ENCODE peak calls at places on chromosomes 11 and 22, in seven cellular contexts. V is activated CD4-positive, alpha-beta T cell treated with anti-CD3 and anti-CD28 coated beads, Interleukin-2, amount 50 U/mL, for 4 hours; H is HFFc6; O is neural crest cell; U is EH; G is AG09319; L is NCI-H345. F is an unnamed sample.

GRCh38 chr11:19953909-19954308 is 206.4 kb downstream of the DBX1 start:
- DNase-seq in V (no peak), H (peak; percentile 87), O (no peak), U (peak; percentile 87), G (no peak), L (no peak), F (peak; percentile 22)

GRCh38 chr11:35458846-35459245 is 39.5 kb upstream of the SLC1A2 start:
- DNase-seq in V (no peak), H (no peak), O (no peak), U (peak; percentile 73), G (no peak), L (no peak), F (no peak)

GRCh38 chr11:113394919-113395318 is 7.3 kb downstream of the ANKK1 start:
- DNase-seq in V (no peak), H (no peak), O (no peak), U (no peak), G (no peak), L (no peak), F (no peak)

GRCh38 chr11:117875397-117876048 is 935 bp downstream of the FXYD6 start:
- DNase-seq in V (peak; percentile 15), H (no peak), O (no peak), U (no peak), G (no peak), L (peak; percentile 55), F (peak; percentile 91)

GRCh38 chr11:116986521-116987105 is 111.6 kb downstream of the SIK3 start:
- DNase-seq in V (no peak), H (peak; percentile 86), O (no peak), U (peak; percentile 88), G (peak; percentile 30), L (no peak), F (peak; percentile 23)

GRCh38 chr11:36034572-36035331 is 90.9 kb downstream of the LDLRAD3 start:
- DNase-seq in V (no peak), H (peak; percentile 95), O (no peak), U (peak; percentile 97), G (peak; percentile 27), L (no peak), F (no peak)

GRCh38 chr11:32176223-32176811 is 85.4 kb downstream of the RCN1 start:
- DNase-seq in V (peak; percentile 72), H (peak; percentile 71), O (peak; percentile 95), U (peak; percentile 79), G (peak; percentile 56), L (peak; percentile 77), F (peak; percentile 93)

GRCh38 chr11:31030375-31030774 is 339.2 kb downstream of the DCDC1 start:
- DNase-seq in V (no peak), H (no peak), O (no peak), U (no peak), G (no peak), L (no peak), F (peak; percentile 67)

GRCh38 chr11:123135863-123136446 is 59.1 kb downstream of the CLMP start:
- DNase-seq in V (no peak), H (no peak), O (no peak), U (no peak), G (no peak), L (no peak), F (no peak)

GRCh38 chr22:23565942-23566715 is 14.0 kb downstream of the IGLL1 start:
- DNase-seq in V (peak; percentile 7), H (no peak), O (peak; percentile 64), U (no peak), G (no peak), L (peak; percentile 31), F (peak; percentile 60)

GRCh38 chr11:59560290-59560701 is 49.0 kb downstream of the OR4D9 start:
- DNase-seq in V (peak; percentile 62), H (peak; percentile 55), O (peak; percentile 86), U (peak; percentile 77), G (no peak), L (peak; percentile 80), F (peak; percentile 82)

GRCh38 chr11:130774703-130775102 is 141.6 kb downstream of the SNX19 start:
- DNase-seq in V (no peak), H (no peak), O (no peak), U (peak; percentile 32), G (no peak), L (no peak), F (no peak)

GRCh38 chr22:45083659-45084305 is 74.0 kb upstream of the PHF21B start:
- DNase-seq in V (no peak), H (peak; percentile 48), O (no peak), U (peak; percentile 79), G (no peak), L (no peak), F (no peak)

GRCh38 chr22:31944700-31945477 is 554 bp downstream of the YWHAH start:
- DNase-seq in V (peak; percentile 24), H (no peak), O (peak; percentile 36), U (peak; percentile 49), G (no peak), L (peak; percentile 27), F (peak; percentile 78)

GRCh38 chr11:122045181-122045586 is 70.8 kb downstream of the BLID start:
- DNase-seq in V (no peak), H (peak; percentile 84), O (no peak), U (peak; percentile 95), G (no peak), L (no peak), F (no peak)

GRCh38 chr11:1219446-1219835 is 3.4 kb upstream of the MUC5B start:
- DNase-seq in V (no peak), H (no peak), O (no peak), U (no peak), G (no peak), L (no peak), F (no peak)

GRCh38 chr11:74932169-74932568 is 16.7 kb downstream of the XRRA1 start:
- DNase-seq in V (no peak), H (peak; percentile 28), O (no peak), U (peak; percentile 66), G (no peak), L (no peak), F (no peak)

GRCh38 chr22:24155597-24156145 is 25.6 kb upstream of the SUSD2 start:
- DNase-seq in V (peak; percentile 26), H (peak; percentile 86), O (peak; percentile 22), U (peak; percentile 85), G (peak; percentile 49), L (no peak), F (peak; percentile 26)

GRCh38 chr11:122305018-122305417 is 189.0 kb upstream of the BLID start:
- DNase-seq in V (no peak), H (no peak), O (no peak), U (no peak), G (no peak), L (no peak), F (no peak)

GRCh38 chr11:1353383-1354124 is 36.2 kb upstream of the BRSK2 start:
- DNase-seq in V (no peak), H (no peak), O (no peak), U (no peak), G (no peak), L (no peak), F (no peak)

F was measured in NCI-H1417.